ENCODE peak calls at places on chromosomes 12 and 14, in five cellular contexts. F is GM23248; N is activated T-helper 9 cell treated with anti-CD3 and anti-CD28 coated beads, Interleukin-2, amount 50 U/mL, for 16 hours; E is CD4-positive, alpha-beta T cell; A is foreskin keratinocyte. M is an unnamed sample.

GRCh38 chr14:68295316-68295816 is 475.8 kb downstream of the RAD51B start:
- DNase-seq in E (no peak), F (no peak), A (no peak), N (no peak), M (no peak)

GRCh38 chr12:49825971-49826421 is 2.2 kb downstream of the NCKAP5L start:
- DNase-seq in F (peak; percentile 72), A (peak; percentile 44), N (no peak), E (no peak), M (no peak)

GRCh38 chr12:119179335-119180021 is 747 bp downstream of the HSPB8 start:
- DNase-seq in N (no peak), A (peak; percentile 61), E (no peak), F (peak; percentile 71), M (no peak)

GRCh38 chr12:62763319-62763718 is 171.6 kb downstream of the PPM1H start:
- DNase-seq in A (no peak), E (no peak), F (no peak), N (no peak), M (no peak)

GRCh38 chr14:88013750-88014349 is 8.9 kb downstream of the GPR65 start:
- DNase-seq in N (no peak), F (peak; percentile 82), E (no peak), A (peak; percentile 39), M (peak; percentile 22)

GRCh38 chr12:131482199-131482598 is 228.7 kb upstream of the SFSWAP start:
- DNase-seq in A (no peak), F (no peak), N (no peak), E (no peak), M (no peak)

GRCh38 chr12:77947326-77947725 is 116.6 kb downstream of the NAV3 start:
- DNase-seq in A (peak; percentile 41), N (no peak), F (peak; percentile 72), E (no peak), M (no peak)

GRCh38 chr14:64942531-64943111 is at the start of gene GPX2:
- DNase-seq in N (no peak), E (no peak), F (no peak), A (peak; percentile 63), M (peak; percentile 93)

GRCh38 chr14:73403181-73403752 is 55.1 kb downstream of the NUMB start:
- DNase-seq in E (no peak), F (no peak), N (no peak), A (no peak), M (no peak)

GRCh38 chr12:130121246-130122005 is 40.8 kb upstream of the FZD10 start:
- DNase-seq in A (no peak), E (no peak), F (peak; percentile 5), N (no peak), M (no peak)

GRCh38 chr14:68628605-68629310 is 164.1 kb downstream of the ZFP36L1 start:
- DNase-seq in F (no peak), E (no peak), N (peak; percentile 5), A (peak; percentile 52), M (no peak)

GRCh38 chr12:58564721-58565120 is 355.6 kb downstream of the LRIG3 start:
- DNase-seq in F (peak; percentile 48), E (no peak), A (no peak), N (no peak), M (no peak)

GRCh38 chr14:99699071-99699760 is 15.1 kb downstream of the CYP46A1 start:
- DNase-seq in F (no peak), E (no peak), A (no peak), N (no peak), M (no peak)

GRCh38 chr12:75738486-75738885 is 227.1 kb upstream of the KRR1 start:
- DNase-seq in A (no peak), E (no peak), N (no peak), F (peak; percentile 51), M (no peak)

GRCh38 chr14:72755766-72756165 is 138.1 kb downstream of the DPF3 start:
- DNase-seq in N (no peak), A (no peak), E (no peak), F (no peak), M (no peak)

GRCh38 chr14:58297412-58297761 is 968 bp upstream of the ARID4A start:
- DNase-seq in F (peak; percentile 68), E (no peak), A (no peak), N (no peak), M (no peak)

GRCh38 chr14:102280376-102280962 is 24.5 kb downstream of the MOK start:
- DNase-seq in F (peak; percentile 98), N (no peak), E (no peak), A (peak; percentile 97), M (no peak)

GRCh38 chr14:55578511-55578910 is 1.5 kb upstream of the KTN1 start:
- DNase-seq in F (peak; percentile 45), A (no peak), E (no peak), N (no peak), M (no peak)

GRCh38 chr12:2483713-2484112 is 311.1 kb upstream of the FKBP4 start:
- DNase-seq in E (no peak), N (no peak), F (no peak), A (no peak), M (no peak)

GRCh38 chr14:55516776-55517175 is 63.2 kb upstream of the KTN1 start:
- DNase-seq in N (no peak), A (no peak), E (no peak), F (no peak), M (no peak)

GRCh38 chr12:124915249-124916236 is 1.1 kb upstream of the UBC start:
- DNase-seq in F (peak; percentile 79), E (peak; percentile 39), N (no peak), A (peak; percentile 68), M (no peak)

GRCh38 chr12:52566847-52567291 is 6.8 kb downstream of the KRT74 start:
- DNase-seq in F (no peak), A (no peak), E (peak; percentile 8), N (no peak), M (no peak)

GRCh38 chr12:52975820-52976573 is 27.1 kb downstream of the KRT18 start:
- DNase-seq in N (no peak), F (peak; percentile 59), E (no peak), A (peak; percentile 36), M (no peak)

GRCh38 chr12:91367234-91367849 is 184.7 kb upstream of the DCN start:
- DNase-seq in A (no peak), N (no peak), F (peak; percentile 53), E (no peak), M (no peak)

GRCh38 chr14:23114669-23115491 is 4.2 kb downstream of the CEBPE start:
- DNase-seq in F (peak; percentile 98), A (peak; percentile 98), E (no peak), N (no peak), M (no peak)

GRCh38 chr12:81077686-81078441 is at the start of gene ACSS3:
- DNase-seq in F (peak; percentile 45), E (no peak), N (no peak), A (no peak), M (no peak)

GRCh38 chr14:92503756-92504491 is 9.7 kb upstream of the RIN3 start:
- DNase-seq in F (peak; percentile 88), E (no peak), A (peak; percentile 96), N (no peak), M (no peak)

GRCh38 chr12:123907021-123907420 is 65.6 kb downstream of the CCDC92 start:
- DNase-seq in E (no peak), A (no peak), F (no peak), N (no peak), M (no peak)

GRCh38 chr12:26152507-26153102 is 27.8 kb upstream of the BHLHE41 start:
- DNase-seq in E (no peak), F (no peak), A (peak; percentile 25), N (no peak), M (no peak)

GRCh38 chr12:110546339-110546738 is 36.8 kb downstream of the PPTC7 start:
- DNase-seq in A (peak; percentile 90), E (no peak), N (no peak), F (peak; percentile 90), M (no peak)

GRCh38 chr14:86450075-86450474 is 920.1 kb downstream of the FLRT2 start:
- DNase-seq in F (no peak), N (no peak), A (no peak), E (no peak), M (no peak)

GRCh38 chr14:101082036-101082435 is 178.5 kb upstream of the RTL1 start:
- DNase-seq in N (no peak), F (no peak), E (no peak), A (no peak), M (no peak)

GRCh38 chr14:59275668-59276067 is 87.2 kb downstream of the DAAM1 start:
- DNase-seq in E (no peak), A (peak; percentile 90), F (peak; percentile 95), N (no peak), M (no peak)

GRCh38 chr14:73180385-73180805 is 44.1 kb downstream of the PSEN1 start:
- DNase-seq in N (no peak), F (peak; percentile 89), A (peak; percentile 76), E (no peak), M (no peak)

GRCh38 chr12:94326727-94327126 is 132.9 kb downstream of the CEP83 start:
- DNase-seq in F (peak; percentile 88), A (peak; percentile 64), N (no peak), E (no peak), M (no peak)

GRCh38 chr14:69860221-69860620 is 19.0 kb upstream of the SMOC1 start:
- DNase-seq in N (no peak), F (no peak), E (no peak), A (no peak), M (no peak)

M was measured in COR-L47.